ENCODE peak calls at places on chromosome 3, in nine cellular contexts. One of them, this sample, is unnamed.

GRCh38 chr3:105253225-105253624 is 113.5 kb upstream of the ALCAM start:
- ATAC-seq in naive thymus-derived CD8-positive, alpha-beta T cell: no peak
- ATAC-seq in activated naive CD8-positive, alpha-beta T cell treated with anti-CD3 and anti-CD28 coated beads, Interleukin-2, amount 10 ng/mL, durations not matched to agents 7 days and 5 days: no peak
- ATAC-seq in activated CD8-positive, alpha-beta T cell treated with anti-CD3 and anti-CD28 coated beads for 36 hours: no peak
- ATAC-seq in PC-3: no peak
- ATAC-seq in T-helper 17 cell: no peak
- ATAC-seq in pancreas: peak; percentile 80
- ATAC-seq in left cardiac atrium: no peak
- ATAC-seq in HepG2: no peak
- ATAC-seq in this sample: no peak

GRCh38 chr3:37279858-37280257 is 105.5 kb upstream of the LRRFIP2 start:
- ATAC-seq in naive thymus-derived CD8-positive, alpha-beta T cell: no peak
- ATAC-seq in activated naive CD8-positive, alpha-beta T cell treated with anti-CD3 and anti-CD28 coated beads, Interleukin-2, amount 10 ng/mL, durations not matched to agents 7 days and 5 days: no peak
- ATAC-seq in activated CD8-positive, alpha-beta T cell treated with anti-CD3 and anti-CD28 coated beads for 36 hours: no peak
- ATAC-seq in PC-3: no peak
- ATAC-seq in T-helper 17 cell: no peak
- ATAC-seq in pancreas: peak; percentile 30
- ATAC-seq in left cardiac atrium: no peak
- ATAC-seq in HepG2: no peak
- ATAC-seq in this sample: no peak

GRCh38 chr3:190585771-190586630 is 72.1 kb downstream of the IL1RAP start:
- ATAC-seq in naive thymus-derived CD8-positive, alpha-beta T cell: peak; percentile 14
- ATAC-seq in activated naive CD8-positive, alpha-beta T cell treated with anti-CD3 and anti-CD28 coated beads, Interleukin-2, amount 10 ng/mL, durations not matched to agents 7 days and 5 days: peak; percentile 71
- ATAC-seq in activated CD8-positive, alpha-beta T cell treated with anti-CD3 and anti-CD28 coated beads for 36 hours: peak; percentile 88
- ATAC-seq in PC-3: peak; percentile 90
- ATAC-seq in T-helper 17 cell: peak; percentile 67
- ATAC-seq in pancreas: peak; percentile 51
- ATAC-seq in left cardiac atrium: peak; percentile 46
- ATAC-seq in HepG2: peak; percentile 82
- ATAC-seq in this sample: peak; percentile 67

GRCh38 chr3:16417945-16418739 is 95.4 kb downstream of the RFTN1 start:
- ATAC-seq in naive thymus-derived CD8-positive, alpha-beta T cell: no peak
- ATAC-seq in activated naive CD8-positive, alpha-beta T cell treated with anti-CD3 and anti-CD28 coated beads, Interleukin-2, amount 10 ng/mL, durations not matched to agents 7 days and 5 days: no peak
- ATAC-seq in activated CD8-positive, alpha-beta T cell treated with anti-CD3 and anti-CD28 coated beads for 36 hours: no peak
- ATAC-seq in PC-3: no peak
- ATAC-seq in T-helper 17 cell: no peak
- ATAC-seq in pancreas: no peak
- ATAC-seq in left cardiac atrium: no peak
- ATAC-seq in HepG2: no peak
- ATAC-seq in this sample: no peak

GRCh38 chr3:50978991-50979667 is 304.4 kb downstream of the DOCK3 start:
- ATAC-seq in naive thymus-derived CD8-positive, alpha-beta T cell: no peak
- ATAC-seq in activated naive CD8-positive, alpha-beta T cell treated with anti-CD3 and anti-CD28 coated beads, Interleukin-2, amount 10 ng/mL, durations not matched to agents 7 days and 5 days: no peak
- ATAC-seq in activated CD8-positive, alpha-beta T cell treated with anti-CD3 and anti-CD28 coated beads for 36 hours: no peak
- ATAC-seq in PC-3: no peak
- ATAC-seq in T-helper 17 cell: no peak
- ATAC-seq in pancreas: no peak
- ATAC-seq in left cardiac atrium: no peak
- ATAC-seq in HepG2: no peak
- ATAC-seq in this sample: no peak

GRCh38 chr3:30613135-30613825 is 6.9 kb downstream of the TGFBR2 start:
- ATAC-seq in naive thymus-derived CD8-positive, alpha-beta T cell: no peak
- ATAC-seq in activated naive CD8-positive, alpha-beta T cell treated with anti-CD3 and anti-CD28 coated beads, Interleukin-2, amount 10 ng/mL, durations not matched to agents 7 days and 5 days: peak; percentile 5
- ATAC-seq in activated CD8-positive, alpha-beta T cell treated with anti-CD3 and anti-CD28 coated beads for 36 hours: peak; percentile 4
- ATAC-seq in PC-3: no peak
- ATAC-seq in T-helper 17 cell: no peak
- ATAC-seq in pancreas: no peak
- ATAC-seq in left cardiac atrium: peak; percentile 27
- ATAC-seq in HepG2: peak; percentile 28
- ATAC-seq in this sample: no peak

GRCh38 chr3:183513046-183513706 is 42.3 kb downstream of the KLHL6 start:
- ATAC-seq in naive thymus-derived CD8-positive, alpha-beta T cell: peak; percentile 72
- ATAC-seq in activated naive CD8-positive, alpha-beta T cell treated with anti-CD3 and anti-CD28 coated beads, Interleukin-2, amount 10 ng/mL, durations not matched to agents 7 days and 5 days: peak; percentile 81
- ATAC-seq in activated CD8-positive, alpha-beta T cell treated with anti-CD3 and anti-CD28 coated beads for 36 hours: peak; percentile 75
- ATAC-seq in PC-3: no peak
- ATAC-seq in T-helper 17 cell: peak; percentile 68
- ATAC-seq in pancreas: no peak
- ATAC-seq in left cardiac atrium: no peak
- ATAC-seq in HepG2: no peak
- ATAC-seq in this sample: peak; percentile 63

GRCh38 chr3:126613481-126614187 is 41.3 kb downstream of the TXNRD3 start:
- ATAC-seq in naive thymus-derived CD8-positive, alpha-beta T cell: peak; percentile 52
- ATAC-seq in activated naive CD8-positive, alpha-beta T cell treated with anti-CD3 and anti-CD28 coated beads, Interleukin-2, amount 10 ng/mL, durations not matched to agents 7 days and 5 days: peak; percentile 56
- ATAC-seq in activated CD8-positive, alpha-beta T cell treated with anti-CD3 and anti-CD28 coated beads for 36 hours: peak; percentile 70
- ATAC-seq in PC-3: no peak
- ATAC-seq in T-helper 17 cell: no peak
- ATAC-seq in pancreas: no peak
- ATAC-seq in left cardiac atrium: no peak
- ATAC-seq in HepG2: no peak
- ATAC-seq in this sample: no peak

GRCh38 chr3:125647318-125648014 is 52.2 kb upstream of the OSBPL11 start:
- ATAC-seq in naive thymus-derived CD8-positive, alpha-beta T cell: no peak
- ATAC-seq in activated naive CD8-positive, alpha-beta T cell treated with anti-CD3 and anti-CD28 coated beads, Interleukin-2, amount 10 ng/mL, durations not matched to agents 7 days and 5 days: no peak
- ATAC-seq in activated CD8-positive, alpha-beta T cell treated with anti-CD3 and anti-CD28 coated beads for 36 hours: no peak
- ATAC-seq in PC-3: peak; percentile 45
- ATAC-seq in T-helper 17 cell: no peak
- ATAC-seq in pancreas: peak; percentile 65
- ATAC-seq in left cardiac atrium: no peak
- ATAC-seq in HepG2: peak; percentile 49
- ATAC-seq in this sample: no peak

GRCh38 chr3:160464971-160465370 is 15.4 kb upstream of the TRIM59 start:
- ATAC-seq in naive thymus-derived CD8-positive, alpha-beta T cell: no peak
- ATAC-seq in activated naive CD8-positive, alpha-beta T cell treated with anti-CD3 and anti-CD28 coated beads, Interleukin-2, amount 10 ng/mL, durations not matched to agents 7 days and 5 days: no peak
- ATAC-seq in activated CD8-positive, alpha-beta T cell treated with anti-CD3 and anti-CD28 coated beads for 36 hours: no peak
- ATAC-seq in PC-3: no peak
- ATAC-seq in T-helper 17 cell: no peak
- ATAC-seq in pancreas: no peak
- ATAC-seq in left cardiac atrium: no peak
- ATAC-seq in HepG2: no peak
- ATAC-seq in this sample: no peak

GRCh38 chr3:126160243-126161210 is 19.9 kb downstream of the ALDH1L1 start:
- ATAC-seq in naive thymus-derived CD8-positive, alpha-beta T cell: no peak
- ATAC-seq in activated naive CD8-positive, alpha-beta T cell treated with anti-CD3 and anti-CD28 coated beads, Interleukin-2, amount 10 ng/mL, durations not matched to agents 7 days and 5 days: no peak
- ATAC-seq in activated CD8-positive, alpha-beta T cell treated with anti-CD3 and anti-CD28 coated beads for 36 hours: no peak
- ATAC-seq in PC-3: no peak
- ATAC-seq in T-helper 17 cell: no peak
- ATAC-seq in pancreas: no peak
- ATAC-seq in left cardiac atrium: no peak
- ATAC-seq in HepG2: no peak
- ATAC-seq in this sample: no peak

GRCh38 chr3:152026033-152026556 is 152.7 kb downstream of the SUCNR1 start:
- ATAC-seq in naive thymus-derived CD8-positive, alpha-beta T cell: no peak
- ATAC-seq in activated naive CD8-positive, alpha-beta T cell treated with anti-CD3 and anti-CD28 coated beads, Interleukin-2, amount 10 ng/mL, durations not matched to agents 7 days and 5 days: no peak
- ATAC-seq in activated CD8-positive, alpha-beta T cell treated with anti-CD3 and anti-CD28 coated beads for 36 hours: no peak
- ATAC-seq in PC-3: peak; percentile 49
- ATAC-seq in T-helper 17 cell: no peak
- ATAC-seq in pancreas: no peak
- ATAC-seq in left cardiac atrium: no peak
- ATAC-seq in HepG2: no peak
- ATAC-seq in this sample: no peak